ENCODE peak calls at places on chromosomes 11 and 22, in nine cellular contexts. One of them, this sample, is unnamed.

GRCh38 chr11:46105902-46106301 is 15.4 kb downstream of the PHF21A start:
- DNase-seq in A549: no peak
- DNase-seq in Kasumi-1: peak
- DNase-seq in RPMI8226: no peak
- DNase-seq in activated T-cell treated with anti-CD3 and anti-CD28 coated beads, Interleukin-2, amount 50 U/mL, for 4 hours: no peak
- DNase-seq in globus pallidus: no peak
- DNase-seq in GM20000: no peak
- DNase-seq in NK-92 treated with Interleukin-12 subunit alpha and Interleukin-12 subunit beta, amount 100 ng/mL, for 24 hours: no peak
- DNase-seq in stimulated activated CD4-positive, alpha-beta T cell treated with anti-CD3 and anti-CD28 coated beads, Interleukin-4, amount 100 ng/mL, for 24 hours: no peak
- DNase-seq in this sample: no peak

GRCh38 chr11:36412781-36413383 is 97.2 kb downstream of the TRAF6 start:
- DNase-seq in A549: no peak
- DNase-seq in Kasumi-1: no peak
- DNase-seq in RPMI8226: no peak
- DNase-seq in activated T-cell treated with anti-CD3 and anti-CD28 coated beads, Interleukin-2, amount 50 U/mL, for 4 hours: no peak
- DNase-seq in globus pallidus: no peak
- DNase-seq in GM20000: no peak
- DNase-seq in NK-92 treated with Interleukin-12 subunit alpha and Interleukin-12 subunit beta, amount 100 ng/mL, for 24 hours: no peak
- DNase-seq in stimulated activated CD4-positive, alpha-beta T cell treated with anti-CD3 and anti-CD28 coated beads, Interleukin-4, amount 100 ng/mL, for 24 hours: no peak
- DNase-seq in this sample: no peak

GRCh38 chr11:64038500-64038899 is 2.8 kb downstream of the FLRT1 start:
- DNase-seq in A549: no peak
- DNase-seq in Kasumi-1: no peak
- DNase-seq in RPMI8226: no peak
- DNase-seq in activated T-cell treated with anti-CD3 and anti-CD28 coated beads, Interleukin-2, amount 50 U/mL, for 4 hours: no peak
- DNase-seq in globus pallidus: no peak
- DNase-seq in GM20000: no peak
- DNase-seq in NK-92 treated with Interleukin-12 subunit alpha and Interleukin-12 subunit beta, amount 100 ng/mL, for 24 hours: no peak
- DNase-seq in stimulated activated CD4-positive, alpha-beta T cell treated with anti-CD3 and anti-CD28 coated beads, Interleukin-4, amount 100 ng/mL, for 24 hours: no peak
- DNase-seq in this sample: no peak

GRCh38 chr11:76206327-76207081 is at the start of gene WNT11:
- DNase-seq in A549: peak
- DNase-seq in Kasumi-1: peak
- DNase-seq in RPMI8226: peak
- DNase-seq in activated T-cell treated with anti-CD3 and anti-CD28 coated beads, Interleukin-2, amount 50 U/mL, for 4 hours: peak
- DNase-seq in globus pallidus: no peak
- DNase-seq in GM20000: peak
- DNase-seq in NK-92 treated with Interleukin-12 subunit alpha and Interleukin-12 subunit beta, amount 100 ng/mL, for 24 hours: no peak
- DNase-seq in stimulated activated CD4-positive, alpha-beta T cell treated with anti-CD3 and anti-CD28 coated beads, Interleukin-4, amount 100 ng/mL, for 24 hours: no peak
- DNase-seq in this sample: peak

GRCh38 chr22:27223317-27224177 is 566.2 kb downstream of the MIAT start:
- DNase-seq in A549: no peak
- DNase-seq in Kasumi-1: no peak
- DNase-seq in RPMI8226: no peak
- DNase-seq in activated T-cell treated with anti-CD3 and anti-CD28 coated beads, Interleukin-2, amount 50 U/mL, for 4 hours: no peak
- DNase-seq in globus pallidus: no peak
- DNase-seq in GM20000: no peak
- DNase-seq in NK-92 treated with Interleukin-12 subunit alpha and Interleukin-12 subunit beta, amount 100 ng/mL, for 24 hours: no peak
- DNase-seq in stimulated activated CD4-positive, alpha-beta T cell treated with anti-CD3 and anti-CD28 coated beads, Interleukin-4, amount 100 ng/mL, for 24 hours: no peak
- DNase-seq in this sample: no peak

GRCh38 chr11:134623711-134624110 is 211.7 kb upstream of the B3GAT1 start:
- DNase-seq in A549: no peak
- DNase-seq in Kasumi-1: no peak
- DNase-seq in RPMI8226: no peak
- DNase-seq in activated T-cell treated with anti-CD3 and anti-CD28 coated beads, Interleukin-2, amount 50 U/mL, for 4 hours: no peak
- DNase-seq in globus pallidus: no peak
- DNase-seq in GM20000: no peak
- DNase-seq in NK-92 treated with Interleukin-12 subunit alpha and Interleukin-12 subunit beta, amount 100 ng/mL, for 24 hours: no peak
- DNase-seq in stimulated activated CD4-positive, alpha-beta T cell treated with anti-CD3 and anti-CD28 coated beads, Interleukin-4, amount 100 ng/mL, for 24 hours: no peak
- DNase-seq in this sample: no peak

GRCh38 chr11:2838091-2838490 is 47.5 kb downstream of the CDKN1C start:
- DNase-seq in A549: no peak
- DNase-seq in Kasumi-1: no peak
- DNase-seq in RPMI8226: peak
- DNase-seq in activated T-cell treated with anti-CD3 and anti-CD28 coated beads, Interleukin-2, amount 50 U/mL, for 4 hours: no peak
- DNase-seq in globus pallidus: no peak
- DNase-seq in GM20000: no peak
- DNase-seq in NK-92 treated with Interleukin-12 subunit alpha and Interleukin-12 subunit beta, amount 100 ng/mL, for 24 hours: no peak
- DNase-seq in stimulated activated CD4-positive, alpha-beta T cell treated with anti-CD3 and anti-CD28 coated beads, Interleukin-4, amount 100 ng/mL, for 24 hours: no peak
- DNase-seq in this sample: no peak

GRCh38 chr22:44585559-44586121 is 87.6 kb upstream of the RTL6 start:
- DNase-seq in A549: no peak
- DNase-seq in Kasumi-1: no peak
- DNase-seq in RPMI8226: no peak
- DNase-seq in activated T-cell treated with anti-CD3 and anti-CD28 coated beads, Interleukin-2, amount 50 U/mL, for 4 hours: no peak
- DNase-seq in globus pallidus: no peak
- DNase-seq in GM20000: no peak
- DNase-seq in NK-92 treated with Interleukin-12 subunit alpha and Interleukin-12 subunit beta, amount 100 ng/mL, for 24 hours: no peak
- DNase-seq in stimulated activated CD4-positive, alpha-beta T cell treated with anti-CD3 and anti-CD28 coated beads, Interleukin-4, amount 100 ng/mL, for 24 hours: no peak
- DNase-seq in this sample: no peak

GRCh38 chr11:2700415-2701211 is 819 bp upstream of the KCNQ1OT1 start:
- DNase-seq in A549: peak
- DNase-seq in Kasumi-1: peak
- DNase-seq in RPMI8226: no peak
- DNase-seq in activated T-cell treated with anti-CD3 and anti-CD28 coated beads, Interleukin-2, amount 50 U/mL, for 4 hours: peak
- DNase-seq in globus pallidus: peak
- DNase-seq in GM20000: peak
- DNase-seq in NK-92 treated with Interleukin-12 subunit alpha and Interleukin-12 subunit beta, amount 100 ng/mL, for 24 hours: no peak
- DNase-seq in stimulated activated CD4-positive, alpha-beta T cell treated with anti-CD3 and anti-CD28 coated beads, Interleukin-4, amount 100 ng/mL, for 24 hours: peak
- DNase-seq in this sample: peak

GRCh38 chr11:86800956-86801264 is 568 bp downstream of the PRSS23 start:
- DNase-seq in A549: no peak
- DNase-seq in Kasumi-1: no peak
- DNase-seq in RPMI8226: no peak
- DNase-seq in activated T-cell treated with anti-CD3 and anti-CD28 coated beads, Interleukin-2, amount 50 U/mL, for 4 hours: no peak
- DNase-seq in globus pallidus: no peak
- DNase-seq in GM20000: no peak
- DNase-seq in NK-92 treated with Interleukin-12 subunit alpha and Interleukin-12 subunit beta, amount 100 ng/mL, for 24 hours: no peak
- DNase-seq in stimulated activated CD4-positive, alpha-beta T cell treated with anti-CD3 and anti-CD28 coated beads, Interleukin-4, amount 100 ng/mL, for 24 hours: no peak
- DNase-seq in this sample: no peak

GRCh38 chr11:46330887-46331652 is 16.2 kb upstream of the DGKZ start:
- DNase-seq in A549: no peak
- DNase-seq in Kasumi-1: peak
- DNase-seq in RPMI8226: no peak
- DNase-seq in activated T-cell treated with anti-CD3 and anti-CD28 coated beads, Interleukin-2, amount 50 U/mL, for 4 hours: peak
- DNase-seq in globus pallidus: no peak
- DNase-seq in GM20000: no peak
- DNase-seq in NK-92 treated with Interleukin-12 subunit alpha and Interleukin-12 subunit beta, amount 100 ng/mL, for 24 hours: no peak
- DNase-seq in stimulated activated CD4-positive, alpha-beta T cell treated with anti-CD3 and anti-CD28 coated beads, Interleukin-4, amount 100 ng/mL, for 24 hours: peak
- DNase-seq in this sample: peak

GRCh38 chr11:76598426-76598839 is 72.1 kb downstream of the LRRC32 start:
- DNase-seq in A549: peak
- DNase-seq in Kasumi-1: peak
- DNase-seq in RPMI8226: peak
- DNase-seq in activated T-cell treated with anti-CD3 and anti-CD28 coated beads, Interleukin-2, amount 50 U/mL, for 4 hours: no peak
- DNase-seq in globus pallidus: no peak
- DNase-seq in GM20000: peak
- DNase-seq in NK-92 treated with Interleukin-12 subunit alpha and Interleukin-12 subunit beta, amount 100 ng/mL, for 24 hours: peak
- DNase-seq in stimulated activated CD4-positive, alpha-beta T cell treated with anti-CD3 and anti-CD28 coated beads, Interleukin-4, amount 100 ng/mL, for 24 hours: no peak
- DNase-seq in this sample: no peak

GRCh38 chr22:22978637-22979036 is 91.0 kb downstream of the IGLL5 start:
- DNase-seq in A549: no peak
- DNase-seq in Kasumi-1: no peak
- DNase-seq in RPMI8226: no peak
- DNase-seq in activated T-cell treated with anti-CD3 and anti-CD28 coated beads, Interleukin-2, amount 50 U/mL, for 4 hours: no peak
- DNase-seq in globus pallidus: no peak
- DNase-seq in GM20000: no peak
- DNase-seq in NK-92 treated with Interleukin-12 subunit alpha and Interleukin-12 subunit beta, amount 100 ng/mL, for 24 hours: no peak
- DNase-seq in stimulated activated CD4-positive, alpha-beta T cell treated with anti-CD3 and anti-CD28 coated beads, Interleukin-4, amount 100 ng/mL, for 24 hours: no peak
- DNase-seq in this sample: no peak

GRCh38 chr22:37370306-37370979 is 56.8 kb downstream of the ELFN2 start:
- DNase-seq in A549: no peak
- DNase-seq in Kasumi-1: peak
- DNase-seq in RPMI8226: peak
- DNase-seq in activated T-cell treated with anti-CD3 and anti-CD28 coated beads, Interleukin-2, amount 50 U/mL, for 4 hours: no peak
- DNase-seq in globus pallidus: no peak
- DNase-seq in GM20000: no peak
- DNase-seq in NK-92 treated with Interleukin-12 subunit alpha and Interleukin-12 subunit beta, amount 100 ng/mL, for 24 hours: no peak
- DNase-seq in stimulated activated CD4-positive, alpha-beta T cell treated with anti-CD3 and anti-CD28 coated beads, Interleukin-4, amount 100 ng/mL, for 24 hours: no peak
- DNase-seq in this sample: no peak

GRCh38 chr11:114081641-114082414 is 22.3 kb downstream of the ZBTB16 start:
- DNase-seq in A549: no peak
- DNase-seq in Kasumi-1: no peak
- DNase-seq in RPMI8226: no peak
- DNase-seq in activated T-cell treated with anti-CD3 and anti-CD28 coated beads, Interleukin-2, amount 50 U/mL, for 4 hours: no peak
- DNase-seq in globus pallidus: no peak
- DNase-seq in GM20000: no peak
- DNase-seq in NK-92 treated with Interleukin-12 subunit alpha and Interleukin-12 subunit beta, amount 100 ng/mL, for 24 hours: no peak
- DNase-seq in stimulated activated CD4-positive, alpha-beta T cell treated with anti-CD3 and anti-CD28 coated beads, Interleukin-4, amount 100 ng/mL, for 24 hours: no peak
- DNase-seq in this sample: no peak

GRCh38 chr11:112087212-112087611 is 539 bp downstream of the SDHD start:
- DNase-seq in A549: no peak
- DNase-seq in Kasumi-1: no peak
- DNase-seq in RPMI8226: no peak
- DNase-seq in activated T-cell treated with anti-CD3 and anti-CD28 coated beads, Interleukin-2, amount 50 U/mL, for 4 hours: no peak
- DNase-seq in globus pallidus: no peak
- DNase-seq in GM20000: no peak
- DNase-seq in NK-92 treated with Interleukin-12 subunit alpha and Interleukin-12 subunit beta, amount 100 ng/mL, for 24 hours: peak
- DNase-seq in stimulated activated CD4-positive, alpha-beta T cell treated with anti-CD3 and anti-CD28 coated beads, Interleukin-4, amount 100 ng/mL, for 24 hours: no peak
- DNase-seq in this sample: no peak

GRCh38 chr11:77102246-77103210 is at the start of gene OMP:
- DNase-seq in A549: no peak
- DNase-seq in Kasumi-1: no peak
- DNase-seq in RPMI8226: no peak
- DNase-seq in activated T-cell treated with anti-CD3 and anti-CD28 coated beads, Interleukin-2, amount 50 U/mL, for 4 hours: no peak
- DNase-seq in globus pallidus: no peak
- DNase-seq in GM20000: no peak
- DNase-seq in NK-92 treated with Interleukin-12 subunit alpha and Interleukin-12 subunit beta, amount 100 ng/mL, for 24 hours: no peak
- DNase-seq in stimulated activated CD4-positive, alpha-beta T cell treated with anti-CD3 and anti-CD28 coated beads, Interleukin-4, amount 100 ng/mL, for 24 hours: no peak
- DNase-seq in this sample: no peak

GRCh38 chr11:92845390-92846185 is 123.9 kb upstream of the MTNR1B start:
- DNase-seq in A549: no peak
- DNase-seq in Kasumi-1: no peak
- DNase-seq in RPMI8226: no peak
- DNase-seq in activated T-cell treated with anti-CD3 and anti-CD28 coated beads, Interleukin-2, amount 50 U/mL, for 4 hours: no peak
- DNase-seq in globus pallidus: no peak
- DNase-seq in GM20000: no peak
- DNase-seq in NK-92 treated with Interleukin-12 subunit alpha and Interleukin-12 subunit beta, amount 100 ng/mL, for 24 hours: no peak
- DNase-seq in stimulated activated CD4-positive, alpha-beta T cell treated with anti-CD3 and anti-CD28 coated beads, Interleukin-4, amount 100 ng/mL, for 24 hours: no peak
- DNase-seq in this sample: no peak

GRCh38 chr11:128085276-128085675 is 502.1 kb downstream of the ETS1 start:
- DNase-seq in A549: no peak
- DNase-seq in Kasumi-1: no peak
- DNase-seq in RPMI8226: no peak
- DNase-seq in activated T-cell treated with anti-CD3 and anti-CD28 coated beads, Interleukin-2, amount 50 U/mL, for 4 hours: no peak
- DNase-seq in globus pallidus: no peak
- DNase-seq in GM20000: no peak
- DNase-seq in NK-92 treated with Interleukin-12 subunit alpha and Interleukin-12 subunit beta, amount 100 ng/mL, for 24 hours: no peak
- DNase-seq in stimulated activated CD4-positive, alpha-beta T cell treated with anti-CD3 and anti-CD28 coated beads, Interleukin-4, amount 100 ng/mL, for 24 hours: no peak
- DNase-seq in this sample: no peak

GRCh38 chr11:101862410-101863233 is 52.2 kb upstream of the CEP126 start:
- DNase-seq in A549: peak
- DNase-seq in Kasumi-1: peak
- DNase-seq in RPMI8226: peak
- DNase-seq in activated T-cell treated with anti-CD3 and anti-CD28 coated beads, Interleukin-2, amount 50 U/mL, for 4 hours: no peak
- DNase-seq in globus pallidus: no peak
- DNase-seq in GM20000: no peak
- DNase-seq in NK-92 treated with Interleukin-12 subunit alpha and Interleukin-12 subunit beta, amount 100 ng/mL, for 24 hours: no peak
- DNase-seq in stimulated activated CD4-positive, alpha-beta T cell treated with anti-CD3 and anti-CD28 coated beads, Interleukin-4, amount 100 ng/mL, for 24 hours: no peak
- DNase-seq in this sample: no peak

GRCh38 chr11:76096552-76096951 is 109.8 kb downstream of the WNT11 start:
- DNase-seq in A549: no peak
- DNase-seq in Kasumi-1: no peak
- DNase-seq in RPMI8226: no peak
- DNase-seq in activated T-cell treated with anti-CD3 and anti-CD28 coated beads, Interleukin-2, amount 50 U/mL, for 4 hours: no peak
- DNase-seq in globus pallidus: no peak
- DNase-seq in GM20000: no peak
- DNase-seq in NK-92 treated with Interleukin-12 subunit alpha and Interleukin-12 subunit beta, amount 100 ng/mL, for 24 hours: no peak
- DNase-seq in stimulated activated CD4-positive, alpha-beta T cell treated with anti-CD3 and anti-CD28 coated beads, Interleukin-4, amount 100 ng/mL, for 24 hours: no peak
- DNase-seq in this sample: no peak

GRCh38 chr11:62500066-62501035 is 46.3 kb downstream of the AHNAK start:
- DNase-seq in A549: no peak
- DNase-seq in Kasumi-1: no peak
- DNase-seq in RPMI8226: no peak
- DNase-seq in activated T-cell treated with anti-CD3 and anti-CD28 coated beads, Interleukin-2, amount 50 U/mL, for 4 hours: no peak
- DNase-seq in globus pallidus: no peak
- DNase-seq in GM20000: no peak
- DNase-seq in NK-92 treated with Interleukin-12 subunit alpha and Interleukin-12 subunit beta, amount 100 ng/mL, for 24 hours: no peak
- DNase-seq in stimulated activated CD4-positive, alpha-beta T cell treated with anti-CD3 and anti-CD28 coated beads, Interleukin-4, amount 100 ng/mL, for 24 hours: no peak
- DNase-seq in this sample: no peak

GRCh38 chr11:403761-404431 is 9.9 kb downstream of the PKP3 start:
- DNase-seq in A549: no peak
- DNase-seq in Kasumi-1: no peak
- DNase-seq in RPMI8226: no peak
- DNase-seq in activated T-cell treated with anti-CD3 and anti-CD28 coated beads, Interleukin-2, amount 50 U/mL, for 4 hours: peak
- DNase-seq in globus pallidus: no peak
- DNase-seq in GM20000: no peak
- DNase-seq in NK-92 treated with Interleukin-12 subunit alpha and Interleukin-12 subunit beta, amount 100 ng/mL, for 24 hours: no peak
- DNase-seq in stimulated activated CD4-positive, alpha-beta T cell treated with anti-CD3 and anti-CD28 coated beads, Interleukin-4, amount 100 ng/mL, for 24 hours: no peak
- DNase-seq in this sample: no peak

GRCh38 chr11:110711776-110712642 is at the start of gene ARHGAP20:
- DNase-seq in A549: peak
- DNase-seq in Kasumi-1: peak
- DNase-seq in RPMI8226: peak
- DNase-seq in activated T-cell treated with anti-CD3 and anti-CD28 coated beads, Interleukin-2, amount 50 U/mL, for 4 hours: peak
- DNase-seq in globus pallidus: peak
- DNase-seq in GM20000: peak
- DNase-seq in NK-92 treated with Interleukin-12 subunit alpha and Interleukin-12 subunit beta, amount 100 ng/mL, for 24 hours: no peak
- DNase-seq in stimulated activated CD4-positive, alpha-beta T cell treated with anti-CD3 and anti-CD28 coated beads, Interleukin-4, amount 100 ng/mL, for 24 hours: peak
- DNase-seq in this sample: peak

GRCh38 chr11:76939219-76939631 is 78.5 kb downstream of the ACER3 start:
- DNase-seq in A549: no peak
- DNase-seq in Kasumi-1: no peak
- DNase-seq in RPMI8226: no peak
- DNase-seq in activated T-cell treated with anti-CD3 and anti-CD28 coated beads, Interleukin-2, amount 50 U/mL, for 4 hours: no peak
- DNase-seq in globus pallidus: no peak
- DNase-seq in GM20000: no peak
- DNase-seq in NK-92 treated with Interleukin-12 subunit alpha and Interleukin-12 subunit beta, amount 100 ng/mL, for 24 hours: no peak
- DNase-seq in stimulated activated CD4-positive, alpha-beta T cell treated with anti-CD3 and anti-CD28 coated beads, Interleukin-4, amount 100 ng/mL, for 24 hours: no peak
- DNase-seq in this sample: no peak

GRCh38 chr11:92826136-92826535 is 143.3 kb upstream of the MTNR1B start:
- DNase-seq in A549: no peak
- DNase-seq in Kasumi-1: no peak
- DNase-seq in RPMI8226: no peak
- DNase-seq in activated T-cell treated with anti-CD3 and anti-CD28 coated beads, Interleukin-2, amount 50 U/mL, for 4 hours: no peak
- DNase-seq in globus pallidus: no peak
- DNase-seq in GM20000: no peak
- DNase-seq in NK-92 treated with Interleukin-12 subunit alpha and Interleukin-12 subunit beta, amount 100 ng/mL, for 24 hours: no peak
- DNase-seq in stimulated activated CD4-positive, alpha-beta T cell treated with anti-CD3 and anti-CD28 coated beads, Interleukin-4, amount 100 ng/mL, for 24 hours: no peak
- DNase-seq in this sample: no peak

GRCh38 chr22:45235101-45235777 is 5.5 kb downstream of the KIAA0930 start:
- DNase-seq in A549: no peak
- DNase-seq in Kasumi-1: peak
- DNase-seq in RPMI8226: peak
- DNase-seq in activated T-cell treated with anti-CD3 and anti-CD28 coated beads, Interleukin-2, amount 50 U/mL, for 4 hours: no peak
- DNase-seq in globus pallidus: peak
- DNase-seq in GM20000: peak
- DNase-seq in NK-92 treated with Interleukin-12 subunit alpha and Interleukin-12 subunit beta, amount 100 ng/mL, for 24 hours: no peak
- DNase-seq in stimulated activated CD4-positive, alpha-beta T cell treated with anti-CD3 and anti-CD28 coated beads, Interleukin-4, amount 100 ng/mL, for 24 hours: no peak
- DNase-seq in this sample: no peak

GRCh38 chr11:69200331-69201047 is 44.8 kb downstream of the SMIM38 start:
- DNase-seq in A549: no peak
- DNase-seq in Kasumi-1: no peak
- DNase-seq in RPMI8226: no peak
- DNase-seq in activated T-cell treated with anti-CD3 and anti-CD28 coated beads, Interleukin-2, amount 50 U/mL, for 4 hours: no peak
- DNase-seq in globus pallidus: no peak
- DNase-seq in GM20000: no peak
- DNase-seq in NK-92 treated with Interleukin-12 subunit alpha and Interleukin-12 subunit beta, amount 100 ng/mL, for 24 hours: no peak
- DNase-seq in stimulated activated CD4-positive, alpha-beta T cell treated with anti-CD3 and anti-CD28 coated beads, Interleukin-4, amount 100 ng/mL, for 24 hours: no peak
- DNase-seq in this sample: no peak

GRCh38 chr11:131763193-131763890 is 392.9 kb downstream of the NTM start:
- DNase-seq in A549: no peak
- DNase-seq in Kasumi-1: no peak
- DNase-seq in RPMI8226: no peak
- DNase-seq in activated T-cell treated with anti-CD3 and anti-CD28 coated beads, Interleukin-2, amount 50 U/mL, for 4 hours: no peak
- DNase-seq in globus pallidus: no peak
- DNase-seq in GM20000: no peak
- DNase-seq in NK-92 treated with Interleukin-12 subunit alpha and Interleukin-12 subunit beta, amount 100 ng/mL, for 24 hours: no peak
- DNase-seq in stimulated activated CD4-positive, alpha-beta T cell treated with anti-CD3 and anti-CD28 coated beads, Interleukin-4, amount 100 ng/mL, for 24 hours: no peak
- DNase-seq in this sample: no peak

GRCh38 chr11:59680287-59681154 is 11.7 kb upstream of the PATL1 start:
- DNase-seq in A549: peak
- DNase-seq in Kasumi-1: peak
- DNase-seq in RPMI8226: peak
- DNase-seq in activated T-cell treated with anti-CD3 and anti-CD28 coated beads, Interleukin-2, amount 50 U/mL, for 4 hours: peak
- DNase-seq in globus pallidus: peak
- DNase-seq in GM20000: peak
- DNase-seq in NK-92 treated with Interleukin-12 subunit alpha and Interleukin-12 subunit beta, amount 100 ng/mL, for 24 hours: peak
- DNase-seq in stimulated activated CD4-positive, alpha-beta T cell treated with anti-CD3 and anti-CD28 coated beads, Interleukin-4, amount 100 ng/mL, for 24 hours: peak
- DNase-seq in this sample: peak

GRCh38 chr11:57124912-57125311 is 56.8 kb upstream of the LRRC55 start:
- DNase-seq in A549: no peak
- DNase-seq in Kasumi-1: no peak
- DNase-seq in RPMI8226: no peak
- DNase-seq in activated T-cell treated with anti-CD3 and anti-CD28 coated beads, Interleukin-2, amount 50 U/mL, for 4 hours: no peak
- DNase-seq in globus pallidus: no peak
- DNase-seq in GM20000: no peak
- DNase-seq in NK-92 treated with Interleukin-12 subunit alpha and Interleukin-12 subunit beta, amount 100 ng/mL, for 24 hours: no peak
- DNase-seq in stimulated activated CD4-positive, alpha-beta T cell treated with anti-CD3 and anti-CD28 coated beads, Interleukin-4, amount 100 ng/mL, for 24 hours: no peak
- DNase-seq in this sample: no peak